ENCODE peak calls at places on chromosome 10, in nine cellular contexts. K is fibroblast of mammary gland, H is heart right ventricle, A is HepG2, E is transverse colon, M is IMR-90, G is HFFc6, X is cardiac muscle cell, C is H9. O is an unnamed sample.

GRCh38 chr10:86291616-86292340 is 74.8 kb downstream of the GRID1 start:
- DNase-seq in K (no peak), H (no peak), A (no peak), E (no peak), M (no peak), G (no peak), X (no peak), C (peak; percentile 68), O (no peak)

GRCh38 chr10:61939575-61940301 is 38.2 kb downstream of the ARID5B start:
- DNase-seq in K (peak; percentile 92), H (no peak), A (no peak), E (no peak), M (peak; percentile 90), G (peak; percentile 71), X (peak; percentile 73), C (no peak), O (no peak)

GRCh38 chr10:557792-558328 is 131.6 kb downstream of the DIP2C start:
- DNase-seq in K (peak; percentile 48), H (no peak), A (no peak), E (no peak), M (no peak), G (peak; percentile 10), X (peak; percentile 25), C (no peak), O (no peak)

GRCh38 chr10:70575874-70576802 is 26.4 kb downstream of the PRF1 start:
- DNase-seq in K (peak; percentile 33), H (peak; percentile 72), A (peak; percentile 15), E (peak; percentile 66), M (no peak), G (no peak), X (peak; percentile 77), C (no peak), O (peak; percentile 76)

GRCh38 chr10:109018892-109019507 is 904.3 kb downstream of the XPNPEP1 start:
- DNase-seq in K (peak; percentile 12), H (no peak), A (no peak), E (no peak), M (no peak), G (no peak), X (peak; percentile 4), C (no peak), O (no peak)

GRCh38 chr10:61993676-61994401 is 92.3 kb downstream of the ARID5B start:
- DNase-seq in K (no peak), H (no peak), A (no peak), E (no peak), M (no peak), G (peak; percentile 35), X (peak; percentile 58), C (no peak), O (no peak)

GRCh38 chr10:98408799-98409198 is 6.2 kb downstream of the PYROXD2 start:
- DNase-seq in K (no peak), H (no peak), A (no peak), E (no peak), M (no peak), G (no peak), X (no peak), C (no peak), O (no peak)

GRCh38 chr10:69446650-69447151 is 4.6 kb upstream of the TSPAN15 start:
- DNase-seq in K (peak; percentile 80), H (no peak), A (peak; percentile 81), E (no peak), M (peak; percentile 74), G (peak; percentile 91), X (peak; percentile 80), C (no peak), O (peak; percentile 62)

GRCh38 chr10:52664629-52665028 is 108.0 kb downstream of the MBL2 start:
- DNase-seq in K (no peak), H (no peak), A (no peak), E (no peak), M (no peak), G (peak; percentile 17), X (no peak), C (no peak), O (no peak)

GRCh38 chr10:60733189-60733815 is 45.0 kb upstream of the CDK1 start:
- DNase-seq in K (no peak), H (no peak), A (no peak), E (peak; percentile 78), M (no peak), G (no peak), X (peak; percentile 25), C (peak; percentile 69), O (peak; percentile 89)

GRCh38 chr10:131889755-131890154 is 11.1 kb upstream of the PPP2R2D start:
- DNase-seq in K (no peak), H (no peak), A (no peak), E (no peak), M (no peak), G (no peak), X (no peak), C (no peak), O (no peak)

GRCh38 chr10:131891929-131892816 is 8.6 kb upstream of the PPP2R2D start:
- DNase-seq in K (no peak), H (no peak), A (peak; percentile 50), E (no peak), M (no peak), G (no peak), X (no peak), C (no peak), O (no peak)

GRCh38 chr10:131890276-131891195 is 10.3 kb upstream of the PPP2R2D start:
- DNase-seq in K (no peak), H (no peak), A (no peak), E (no peak), M (no peak), G (no peak), X (no peak), C (no peak), O (no peak)

GRCh38 chr10:131892817-131893675 is 7.8 kb upstream of the PPP2R2D start:
- DNase-seq in K (no peak), H (no peak), A (no peak), E (no peak), M (no peak), G (no peak), X (no peak), C (no peak), O (no peak)

DNA sequence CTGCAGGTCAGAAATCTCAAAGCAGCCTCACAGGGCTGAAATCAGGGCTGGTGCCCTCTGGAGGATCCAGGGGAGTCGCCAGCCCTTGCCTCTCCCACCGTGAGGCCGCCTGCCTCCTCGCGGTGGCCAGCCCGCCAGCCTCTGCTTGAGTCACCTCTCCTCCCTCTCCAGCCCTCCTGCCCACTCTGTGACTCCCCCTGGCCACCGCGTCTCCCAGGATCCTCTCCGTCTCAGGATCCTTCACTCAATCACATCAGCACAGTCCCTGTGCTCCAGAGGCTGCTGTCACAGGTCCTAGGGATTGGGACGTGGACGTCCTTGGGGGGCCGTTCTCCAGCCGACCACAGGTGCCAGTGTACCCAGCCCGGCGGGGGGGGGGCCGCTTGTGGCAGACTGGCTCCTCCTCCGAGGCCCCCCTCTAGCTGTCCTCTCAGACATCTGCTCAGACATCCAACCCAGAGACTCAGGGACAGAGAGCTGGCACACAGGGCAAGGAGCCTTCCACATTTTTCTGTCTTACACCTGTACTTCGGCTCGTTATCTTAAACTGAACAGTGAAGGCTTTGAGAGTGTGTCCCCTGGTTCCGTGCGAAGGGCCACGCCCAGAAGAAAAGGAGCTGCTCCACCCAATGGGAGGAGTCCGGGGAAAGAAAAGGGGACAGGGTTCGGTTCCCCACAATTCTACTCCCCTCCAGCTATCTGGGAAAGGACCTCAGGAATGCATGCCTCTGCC is 9.4 kb upstream of the PPP2R2D start:
- DNase-seq in K (no peak), H (no peak), A (peak; percentile 37), E (no peak), M (peak; percentile 8), G (no peak), X (no peak), C (peak; percentile 85), O (peak; percentile 61)
- TF ChIP-seq CTCF in K (no peak), H (no peak), A (peak; percentile 66), E (no peak), M (peak; percentile 25), G (peak; percentile 30), X (peak; percentile 9), C (peak; percentile 59), O (no peak)

GRCh38 chr10:131314148-131314547 is 2.6 kb upstream of the TCERG1L start:
- DNase-seq in K (no peak), H (no peak), A (no peak), E (no peak), M (no peak), G (no peak), X (no peak), C (no peak), O (no peak)

GRCh38 chr10:131311661-131312260 is at the start of gene TCERG1L:
- DNase-seq in K (no peak), H (no peak), A (no peak), E (no peak), M (no peak), G (no peak), X (peak; percentile 15), C (peak; percentile 61), O (no peak)

GRCh38 chr10:131313377-131313776 is 1.9 kb upstream of the TCERG1L start:
- DNase-seq in K (no peak), H (no peak), A (no peak), E (no peak), M (no peak), G (no peak), X (no peak), C (no peak), O (no peak)

GRCh38 chr10:131310904-131311660 is 439 bp downstream of the TCERG1L start:
- DNase-seq in K (no peak), H (no peak), A (no peak), E (no peak), M (no peak), G (no peak), X (peak; percentile 11), C (peak; percentile 32), O (no peak)

DNA sequence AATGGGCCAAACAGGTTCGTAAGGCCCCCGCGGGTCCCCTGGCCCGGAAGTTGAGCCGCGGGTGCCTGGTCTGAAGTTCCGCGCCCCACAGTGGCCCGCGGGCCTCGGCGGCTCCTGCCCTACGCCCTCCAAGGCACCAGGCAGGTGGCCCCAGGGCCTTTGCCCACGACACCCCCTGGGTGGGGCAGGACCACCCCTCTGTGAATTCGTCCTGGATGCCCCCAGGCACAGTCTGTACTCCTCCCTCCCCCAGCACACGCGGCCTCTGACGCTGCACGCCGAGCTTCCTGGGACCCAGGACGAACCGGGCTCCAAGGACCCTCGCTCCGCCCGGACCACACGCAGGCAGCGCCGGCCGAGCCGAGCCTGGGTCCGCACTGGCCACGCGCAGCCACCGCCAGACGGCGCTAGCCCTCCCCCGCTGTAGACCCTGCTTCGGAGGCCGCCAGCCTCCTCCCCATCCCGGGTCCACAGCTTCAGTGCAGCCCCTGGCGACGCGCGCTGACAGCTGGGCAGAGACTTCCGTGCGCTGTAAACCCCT is 810 bp upstream of the TCERG1L start:
- DNase-seq in K (no peak), H (no peak), A (no peak), E (no peak), M (no peak), G (no peak), X (peak; percentile 38), C (peak; percentile 85), O (no peak)
- TF ChIP-seq CTCF in K (no peak), H (peak; percentile 27), A (no peak), E (no peak), M (no peak), G (no peak), X (peak; percentile 61), C (peak; percentile 97), O (no peak)

GRCh38 chr10:94349327-94349726 is 13.4 kb downstream of the NOC3L start:
- DNase-seq in K (peak; percentile 37), H (no peak), A (no peak), E (no peak), M (no peak), G (no peak), X (peak; percentile 50), C (no peak), O (no peak)
- TF ChIP-seq CTCF in K (peak; percentile 8), H (no peak), A (no peak), E (no peak), M (no peak), G (no peak), X (no peak), C (no peak), O (no peak)

GRCh38 chr10:18312385-18313145 is 172.3 kb downstream of the CACNB2 start:
- DNase-seq in K (peak; percentile 80), H (peak; percentile 29), A (peak; percentile 49), E (no peak), M (peak; percentile 62), G (peak; percentile 3), X (peak; percentile 48), C (no peak), O (no peak)
- TF ChIP-seq CTCF in K (peak; percentile 64), H (peak; percentile 65), A (peak; percentile 69), E (no peak), M (peak; percentile 51), G (peak; percentile 56), X (peak; percentile 42), C (peak; percentile 69), O (no peak)